ENCODE peak calls at places on chromosomes 13 and 19, in six cellular contexts. Z is uterus; C is colonic mucosa; M is naive thymus-derived CD4-positive, alpha-beta T cell; E is H1; Q is cardiac muscle cell. O is an unnamed sample.

GRCh38 chr19:42207767-42208259 is 9.7 kb downstream of the DEDD2 start:
- DNase-seq in Z (no peak), M (no peak), E (no peak), C (no peak), Q (peak; percentile 72), O (no peak)

GRCh38 chr13:80524447-80525215 is 183.7 kb upstream of the SPRY2 start:
- DNase-seq in E (no peak), Z (no peak), M (no peak), Q (no peak), C (no peak), O (no peak)

GRCh38 chr19:29841559-29842367 is 30.0 kb downstream of the CCNE1 start:
- DNase-seq in E (no peak), M (no peak), Q (peak; percentile 43), C (peak; percentile 31), Z (no peak), O (no peak)

GRCh38 chr13:20191902-20192469 is 752 bp downstream of the GJB2 start:
- DNase-seq in M (no peak), E (peak; percentile 65), Z (no peak), C (peak; percentile 75), Q (peak; percentile 30), O (peak; percentile 27)

GRCh38 chr13:47087841-47088240 is 191.0 kb upstream of the HTR2A start:
- DNase-seq in Z (no peak), E (no peak), M (no peak), Q (peak; percentile 12), C (no peak), O (no peak)

GRCh38 chr13:109345433-109345941 is 440.9 kb downstream of the IRS2 start:
- DNase-seq in E (no peak), C (no peak), M (no peak), Z (no peak), Q (peak; percentile 13), O (no peak)

GRCh38 chr19:48833049-48833448 is 3.2 kb downstream of the HSD17B14 start:
- DNase-seq in Q (no peak), C (no peak), E (no peak), M (no peak), Z (no peak), O (no peak)

GRCh38 chr13:48144413-48145035 is 49.6 kb upstream of the MED4 start:
- DNase-seq in C (no peak), Q (peak; percentile 92), Z (peak; percentile 33), M (no peak), E (no peak), O (no peak)

GRCh38 chr19:41265376-41266153 is 1.4 kb downstream of the HNRNPUL1 start:
- DNase-seq in Q (peak; percentile 25), Z (no peak), M (no peak), C (peak; percentile 38), E (no peak), O (no peak)

GRCh38 chr19:56333506-56333905 is 18.9 kb upstream of the ZSCAN5A start:
- DNase-seq in Z (no peak), M (no peak), Q (peak; percentile 78), C (peak; percentile 60), E (peak; percentile 49), O (no peak)

GRCh38 chr13:32940601-32941000 is 75.6 kb upstream of the KL start:
- DNase-seq in C (no peak), E (no peak), Z (no peak), Q (peak; percentile 76), M (no peak), O (no peak)

GRCh38 chr19:48403606-48404005 is 10.1 kb downstream of the GRIN2D start:
- DNase-seq in M (no peak), E (peak; percentile 61), Z (no peak), Q (peak; percentile 77), C (peak; percentile 38), O (no peak)

GRCh38 chr13:110638253-110638652 is 22.9 kb downstream of the NAXD start:
- DNase-seq in C (no peak), Q (no peak), Z (no peak), E (no peak), M (no peak), O (no peak)

GRCh38 chr13:110641055-110642015 is 26.0 kb downstream of the NAXD start:
- DNase-seq in Q (no peak), M (no peak), E (no peak), Z (no peak), C (no peak), O (no peak)

GRCh38 chr13:110640591-110641029 is 25.3 kb downstream of the NAXD start:
- DNase-seq in Q (no peak), Z (no peak), C (no peak), E (no peak), M (no peak), O (no peak)

GRCh38 chr13:110638814-110639806 is 23.8 kb downstream of the NAXD start:
- DNase-seq in Q (no peak), M (no peak), Z (no peak), E (peak; percentile 36), C (no peak), O (no peak)

GRCh38 chr13:110639935-110640334 is 24.6 kb downstream of the NAXD start:
- DNase-seq in C (no peak), Z (no peak), E (no peak), Q (no peak), M (no peak), O (no peak)
- H3K36me3 ChIP-seq in C (peaks cover 15% of the 10 kb centered on the region), Z (no peaks in the 10 kb centered on the region), E (peaks cover 10% of the 10 kb centered on the region), Q (peaks cover 36% of the 10 kb centered on the region), M (peaks cover 94% of the 10 kb centered on the region), O (peaks cover 41% of the 10 kb centered on the region)

GRCh38 chr13:112428704-112429103 is 52.5 kb downstream of the SPACA7 start:
- DNase-seq in Z (no peak), C (no peak), Q (no peak), M (no peak), E (no peak), O (no peak)

DNA sequence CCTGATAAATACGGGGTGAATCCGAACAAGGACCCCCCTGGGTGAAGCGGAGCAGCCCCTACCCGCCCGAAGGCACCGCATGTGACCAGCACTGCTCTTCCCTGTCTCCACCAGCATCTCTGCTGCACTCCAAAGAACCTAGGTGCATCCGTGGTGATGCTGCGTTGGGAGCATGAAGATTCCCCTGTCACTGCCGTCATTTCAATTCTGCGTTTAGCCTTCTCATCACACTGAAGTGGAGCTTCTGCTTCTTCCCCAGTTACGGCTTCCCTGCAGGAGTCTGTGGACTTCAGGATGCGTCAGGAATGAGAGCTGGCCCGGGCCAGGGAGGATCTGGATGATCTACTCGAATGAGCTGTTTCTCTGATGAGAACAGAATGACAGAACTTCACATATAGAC is 47.9 kb downstream of the SPACA7 start:
- DNase-seq in Z (no peak), Q (no peak), C (no peak), E (no peak), M (no peak), O (no peak)
- H3K9me3 ChIP-seq in Z (no peaks in the 10 kb centered on the region), Q (no peaks in the 10 kb centered on the region), C (no peaks in the 10 kb centered on the region), E (peaks cover 26% of the 10 kb centered on the region), M (no peaks in the 10 kb centered on the region), O (peaks cover 1% of the 10 kb centered on the region)

GRCh38 chr19:3115411-3115810 is 20.4 kb upstream of the GNA15 start:
- DNase-seq in C (no peak), Q (no peak), Z (no peak), E (no peak), M (no peak), O (no peak)

GRCh38 chr19:3114018-3114726 is 20.0 kb downstream of the GNA11 start:
- DNase-seq in Q (no peak), E (no peak), C (no peak), M (no peak), Z (no peak), O (no peak)

GRCh38 chr19:3113100-3114017 is 19.2 kb downstream of the GNA11 start:
- DNase-seq in C (no peak), E (no peak), Z (no peak), M (no peak), Q (no peak), O (no peak)

GRCh38 chr19:3115916-3116602 is 19.8 kb upstream of the GNA15 start:
- DNase-seq in E (no peak), M (no peak), Z (no peak), Q (no peak), C (no peak), O (no peak)

DNA sequence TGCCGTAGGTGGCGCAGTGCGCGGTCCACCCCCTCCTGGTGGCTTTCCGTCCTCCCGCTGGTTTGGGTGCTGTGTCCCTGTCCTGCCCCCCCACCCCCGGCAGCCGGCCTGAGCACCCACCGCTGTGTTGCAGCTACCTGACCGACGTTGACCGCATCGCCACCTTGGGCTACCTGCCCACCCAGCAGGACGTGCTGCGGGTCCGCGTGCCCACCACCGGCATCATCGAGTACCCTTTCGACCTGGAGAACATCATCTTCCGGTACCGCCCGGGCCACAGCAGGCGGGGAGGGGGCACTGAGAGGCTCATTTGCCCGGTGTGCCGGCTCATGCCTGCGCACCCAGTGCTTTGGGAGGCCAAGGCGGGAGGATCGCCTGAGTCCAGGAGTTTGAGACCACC is 20.6 kb downstream of the GNA11 start:
- DNase-seq in C (no peak), Q (no peak), E (no peak), M (no peak), Z (no peak), O (no peak)
- H3K36me3 ChIP-seq in C (no peaks in the 10 kb centered on the region), Q (peaks cover 6% of the 10 kb centered on the region), E (no peaks in the 10 kb centered on the region), M (peaks cover 9% of the 10 kb centered on the region), Z (no peaks in the 10 kb centered on the region), O (peaks cover 10% of the 10 kb centered on the region)

DNA sequence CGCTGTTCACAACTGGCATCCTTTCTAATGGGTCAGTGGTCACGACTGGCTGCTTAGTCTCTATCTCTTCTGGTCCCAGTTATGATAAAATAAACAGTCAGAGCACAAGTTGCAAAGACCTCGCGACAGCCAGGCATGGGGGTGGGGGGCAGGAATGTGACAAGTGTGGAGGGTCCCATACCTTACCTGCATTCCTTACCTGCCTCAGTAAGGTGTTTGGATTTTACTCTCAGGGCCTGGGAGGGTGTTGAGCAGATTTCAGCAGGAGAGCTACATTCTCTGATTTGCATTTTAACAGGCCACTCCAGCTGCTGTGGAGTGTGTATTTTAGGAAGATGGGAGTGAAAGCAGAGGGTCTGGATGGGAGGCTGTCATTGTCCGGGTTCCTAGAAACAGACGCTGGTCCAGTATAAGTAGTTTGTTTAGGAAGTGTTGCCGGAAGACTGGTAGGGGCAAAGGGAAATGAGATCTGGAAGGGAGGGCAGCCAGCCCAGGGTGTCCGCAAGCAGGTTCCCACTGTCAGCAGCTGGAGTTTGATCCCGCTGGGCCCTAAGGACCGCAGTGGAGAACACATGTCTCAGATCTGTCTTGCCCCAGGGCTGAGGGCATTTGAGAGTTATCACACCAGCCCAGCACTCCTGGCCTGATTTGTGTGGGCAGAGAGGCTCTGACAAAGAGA is 920.0 kb downstream of the UQCRFS1 start:
- DNase-seq in C (no peak), Q (no peak), E (no peak), Z (no peak), M (no peak), O (peak; percentile 50)
- H3K9me3 ChIP-seq in C (no peaks in the 10 kb centered on the region), Q (no peaks in the 10 kb centered on the region), E (no peaks in the 10 kb centered on the region), Z (no peaks in the 10 kb centered on the region), M (no peaks in the 10 kb centered on the region), O (no peaks in the 10 kb centered on the region)

GRCh38 chr13:111303559-111303958 is 16.9 kb upstream of the TEX29 start:
- DNase-seq in Z (no peak), Q (no peak), M (no peak), E (no peak), C (no peak), O (no peak)
- H3K36me3 ChIP-seq in Z (no peaks in the 10 kb centered on the region), Q (peaks cover 27% of the 10 kb centered on the region), M (peaks cover 74% of the 10 kb centered on the region), E (peaks cover 12% of the 10 kb centered on the region), C (peaks cover 9% of the 10 kb centered on the region), O (peaks cover 25% of the 10 kb centered on the region)

GRCh38 chr19:6185093-6185824 is 49.8 kb downstream of the ACSBG2 start:
- DNase-seq in E (no peak), Z (no peak), M (no peak), C (no peak), Q (no peak), O (no peak)
- H3K9me3 ChIP-seq in E (peaks cover 57% of the 10 kb centered on the region), Z (no peaks in the 10 kb centered on the region), M (no peaks in the 10 kb centered on the region), C (no peaks in the 10 kb centered on the region), Q (no peaks in the 10 kb centered on the region), O (peaks cover 13% of the 10 kb centered on the region)

O was measured in iPS DF 6.9.